ENCODE peak calls at places on chromosomes 6 and 20, in seven cellular contexts. One of them, this sample, is unnamed.

GRCh38 chr6:2986722-2987196 is 12.9 kb upstream of the NQO2 start:
- DNase-seq in upper lobe of right lung: no peak
- DNase-seq in endothelial cell: no peak
- DNase-seq in type B pancreatic cell: no peak
- DNase-seq in IMR-90: peak
- DNase-seq in upper lobe of left lung: no peak
- DNase-seq in heart left ventricle: no peak
- DNase-seq in this sample: no peak

GRCh38 chr6:14706378-14706929 is 539.4 kb upstream of the JARID2 start:
- DNase-seq in upper lobe of right lung: no peak
- DNase-seq in endothelial cell: no peak
- DNase-seq in type B pancreatic cell: no peak
- DNase-seq in IMR-90: peak
- DNase-seq in upper lobe of left lung: no peak
- DNase-seq in heart left ventricle: peak
- DNase-seq in this sample: no peak

GRCh38 chr6:14716499-14717146 is 529.2 kb upstream of the JARID2 start:
- DNase-seq in upper lobe of right lung: no peak
- DNase-seq in endothelial cell: no peak
- DNase-seq in type B pancreatic cell: no peak
- DNase-seq in IMR-90: no peak
- DNase-seq in upper lobe of left lung: no peak
- DNase-seq in heart left ventricle: no peak
- DNase-seq in this sample: no peak

GRCh38 chr6:47075741-47076421 is 33.7 kb upstream of the ADGRF1 start:
- DNase-seq in upper lobe of right lung: no peak
- DNase-seq in endothelial cell: no peak
- DNase-seq in type B pancreatic cell: no peak
- DNase-seq in IMR-90: no peak
- DNase-seq in upper lobe of left lung: no peak
- DNase-seq in heart left ventricle: no peak
- DNase-seq in this sample: no peak

GRCh38 chr20:50523552-50524167 is 13.5 kb downstream of the PTPN1 start:
- DNase-seq in upper lobe of right lung: no peak
- DNase-seq in endothelial cell: no peak
- DNase-seq in type B pancreatic cell: no peak
- DNase-seq in IMR-90: no peak
- DNase-seq in upper lobe of left lung: no peak
- DNase-seq in heart left ventricle: no peak
- DNase-seq in this sample: no peak

GRCh38 chr6:8043221-8043620 is 21.0 kb downstream of the BLOC1S5 start:
- DNase-seq in upper lobe of right lung: no peak
- DNase-seq in endothelial cell: no peak
- DNase-seq in type B pancreatic cell: no peak
- DNase-seq in IMR-90: peak
- DNase-seq in upper lobe of left lung: no peak
- DNase-seq in heart left ventricle: no peak
- DNase-seq in this sample: no peak

GRCh38 chr6:54802775-54803631 is 43.6 kb upstream of the FAM83B start:
- DNase-seq in upper lobe of right lung: no peak
- DNase-seq in endothelial cell: no peak
- DNase-seq in type B pancreatic cell: no peak
- DNase-seq in IMR-90: peak
- DNase-seq in upper lobe of left lung: no peak
- DNase-seq in heart left ventricle: no peak
- DNase-seq in this sample: no peak

GRCh38 chr6:166716910-166717617 is 90.0 kb upstream of the RPS6KA2 start:
- DNase-seq in upper lobe of right lung: no peak
- DNase-seq in endothelial cell: no peak
- DNase-seq in type B pancreatic cell: no peak
- DNase-seq in IMR-90: no peak
- DNase-seq in upper lobe of left lung: no peak
- DNase-seq in heart left ventricle: no peak
- DNase-seq in this sample: peak

GRCh38 chr20:48455606-48456360 is 372.0 kb downstream of the PREX1 start:
- DNase-seq in upper lobe of right lung: peak
- DNase-seq in endothelial cell: no peak
- DNase-seq in type B pancreatic cell: no peak
- DNase-seq in IMR-90: no peak
- DNase-seq in upper lobe of left lung: no peak
- DNase-seq in heart left ventricle: no peak
- DNase-seq in this sample: no peak

GRCh38 chr6:14035448-14035847 is 82.1 kb upstream of the CD83 start:
- DNase-seq in upper lobe of right lung: no peak
- DNase-seq in endothelial cell: no peak
- DNase-seq in type B pancreatic cell: no peak
- DNase-seq in IMR-90: peak
- DNase-seq in upper lobe of left lung: no peak
- DNase-seq in heart left ventricle: peak
- DNase-seq in this sample: no peak

GRCh38 chr20:48800227-48800626 is 27.6 kb downstream of the PREX1 start:
- DNase-seq in upper lobe of right lung: no peak
- DNase-seq in endothelial cell: no peak
- DNase-seq in type B pancreatic cell: no peak
- DNase-seq in IMR-90: no peak
- DNase-seq in upper lobe of left lung: no peak
- DNase-seq in heart left ventricle: no peak
- DNase-seq in this sample: no peak

GRCh38 chr6:13953061-13953705 is 28.4 kb downstream of the RNF182 start:
- DNase-seq in upper lobe of right lung: no peak
- DNase-seq in endothelial cell: no peak
- DNase-seq in type B pancreatic cell: no peak
- DNase-seq in IMR-90: peak
- DNase-seq in upper lobe of left lung: no peak
- DNase-seq in heart left ventricle: no peak
- DNase-seq in this sample: no peak

GRCh38 chr20:46087161-46087560 is 2.6 kb downstream of the NCOA5 start:
- DNase-seq in upper lobe of right lung: no peak
- DNase-seq in endothelial cell: no peak
- DNase-seq in type B pancreatic cell: no peak
- DNase-seq in IMR-90: peak
- DNase-seq in upper lobe of left lung: no peak
- DNase-seq in heart left ventricle: no peak
- DNase-seq in this sample: no peak

GRCh38 chr6:151647871-151648639 is 154.2 kb downstream of the CCDC170 start:
- DNase-seq in upper lobe of right lung: no peak
- DNase-seq in endothelial cell: peak
- DNase-seq in type B pancreatic cell: no peak
- DNase-seq in IMR-90: no peak
- DNase-seq in upper lobe of left lung: no peak
- DNase-seq in heart left ventricle: no peak
- DNase-seq in this sample: no peak

GRCh38 chr6:32075781-32076494 is 33.2 kb downstream of the TNXB start:
- DNase-seq in upper lobe of right lung: no peak
- DNase-seq in endothelial cell: no peak
- DNase-seq in type B pancreatic cell: no peak
- DNase-seq in IMR-90: no peak
- DNase-seq in upper lobe of left lung: no peak
- DNase-seq in heart left ventricle: no peak
- DNase-seq in this sample: no peak

GRCh38 chr20:63957690-63958441 is 1.6 kb upstream of the UCKL1 start:
- DNase-seq in upper lobe of right lung: no peak
- DNase-seq in endothelial cell: no peak
- DNase-seq in type B pancreatic cell: no peak
- DNase-seq in IMR-90: peak
- DNase-seq in upper lobe of left lung: peak
- DNase-seq in heart left ventricle: peak
- DNase-seq in this sample: no peak

GRCh38 chr20:63955846-63956663 is at the start of gene UCKL1:
- DNase-seq in upper lobe of right lung: peak
- DNase-seq in endothelial cell: peak
- DNase-seq in type B pancreatic cell: peak
- DNase-seq in IMR-90: peak
- DNase-seq in upper lobe of left lung: peak
- DNase-seq in heart left ventricle: peak
- DNase-seq in this sample: peak

GRCh38 chr20:63958471-63958870 is 2.3 kb upstream of the UCKL1 start:
- DNase-seq in upper lobe of right lung: no peak
- DNase-seq in endothelial cell: no peak
- DNase-seq in type B pancreatic cell: no peak
- DNase-seq in IMR-90: no peak
- DNase-seq in upper lobe of left lung: no peak
- DNase-seq in heart left ventricle: no peak
- DNase-seq in this sample: no peak

GRCh38 chr20:63956664-63957003 is 418 bp upstream of the UCKL1 start:
- DNase-seq in upper lobe of right lung: no peak
- DNase-seq in endothelial cell: no peak
- DNase-seq in type B pancreatic cell: no peak
- DNase-seq in IMR-90: no peak
- DNase-seq in upper lobe of left lung: no peak
- DNase-seq in heart left ventricle: no peak
- DNase-seq in this sample: peak

GRCh38 chr20:63957004-63957689 is 931 bp upstream of the UCKL1 start:
- DNase-seq in upper lobe of right lung: no peak
- DNase-seq in endothelial cell: peak
- DNase-seq in type B pancreatic cell: no peak
- DNase-seq in IMR-90: peak
- DNase-seq in upper lobe of left lung: peak
- DNase-seq in heart left ventricle: peak
- DNase-seq in this sample: no peak
- TF ChIP-seq CTCF in upper lobe of right lung: peak
- TF ChIP-seq CTCF in endothelial cell: no peak
- TF ChIP-seq CTCF in type B pancreatic cell: peak
- TF ChIP-seq CTCF in IMR-90: no peak
- TF ChIP-seq CTCF in upper lobe of left lung: no peak
- TF ChIP-seq CTCF in heart left ventricle: no peak
- TF ChIP-seq CTCF in this sample: no peak

DNA sequence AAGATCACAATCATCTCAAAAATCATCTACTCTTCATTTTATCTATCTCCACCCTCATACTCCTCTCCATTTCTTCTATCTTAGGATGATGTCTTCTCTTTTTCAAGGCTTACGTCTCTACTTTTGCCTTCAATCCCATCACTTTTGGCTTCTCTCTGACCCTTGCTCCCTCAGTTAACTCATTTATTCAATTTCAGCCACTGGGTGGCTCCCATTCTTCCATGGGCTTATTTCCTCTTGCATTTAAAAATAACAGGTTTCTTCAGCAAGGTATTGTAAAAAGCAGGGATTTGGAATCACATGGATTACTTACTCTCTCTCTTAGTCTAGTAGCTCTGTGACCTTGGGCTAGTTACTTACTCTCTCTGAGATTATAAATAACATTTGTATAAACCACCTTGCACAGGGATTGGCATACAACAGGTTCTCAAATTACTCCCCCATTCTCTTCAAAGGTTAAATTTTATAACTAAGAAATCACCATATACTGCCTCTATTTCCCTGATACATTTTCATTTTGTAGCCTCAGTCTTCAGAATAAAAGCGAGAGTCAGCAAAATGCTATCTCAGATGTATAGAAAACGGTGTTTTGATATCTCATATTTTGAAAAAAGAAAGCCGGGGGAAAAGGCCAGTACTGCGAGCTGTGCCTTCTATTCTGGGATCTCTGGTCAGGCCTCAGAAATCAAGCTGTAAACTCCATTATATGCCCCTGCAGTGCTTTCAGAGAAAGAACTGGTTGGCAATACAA is 5.5 kb downstream of the ZSCAN12 start:
- DNase-seq in upper lobe of right lung: no peak
- DNase-seq in endothelial cell: peak
- DNase-seq in type B pancreatic cell: no peak
- DNase-seq in IMR-90: peak
- DNase-seq in upper lobe of left lung: no peak
- DNase-seq in heart left ventricle: no peak
- DNase-seq in this sample: no peak
- TF ChIP-seq CTCF in upper lobe of right lung: peak
- TF ChIP-seq CTCF in endothelial cell: no peak
- TF ChIP-seq CTCF in type B pancreatic cell: peak
- TF ChIP-seq CTCF in IMR-90: peak
- TF ChIP-seq CTCF in upper lobe of left lung: no peak
- TF ChIP-seq CTCF in heart left ventricle: no peak
- TF ChIP-seq CTCF in this sample: no peak

GRCh38 chr6:109531446-109531845 is 48.4 kb upstream of the ZBTB24 start:
- DNase-seq in upper lobe of right lung: no peak
- DNase-seq in endothelial cell: no peak
- DNase-seq in type B pancreatic cell: no peak
- DNase-seq in IMR-90: no peak
- DNase-seq in upper lobe of left lung: no peak
- DNase-seq in heart left ventricle: no peak
- DNase-seq in this sample: no peak

GRCh38 chr6:109526905-109527628 is 44.0 kb upstream of the ZBTB24 start:
- DNase-seq in upper lobe of right lung: no peak
- DNase-seq in endothelial cell: peak
- DNase-seq in type B pancreatic cell: no peak
- DNase-seq in IMR-90: peak
- DNase-seq in upper lobe of left lung: no peak
- DNase-seq in heart left ventricle: no peak
- DNase-seq in this sample: no peak

GRCh38 chr6:109523478-109523877 is 40.5 kb upstream of the ZBTB24 start:
- DNase-seq in upper lobe of right lung: no peak
- DNase-seq in endothelial cell: no peak
- DNase-seq in type B pancreatic cell: no peak
- DNase-seq in IMR-90: peak
- DNase-seq in upper lobe of left lung: no peak
- DNase-seq in heart left ventricle: no peak
- DNase-seq in this sample: no peak

GRCh38 chr6:109524129-109524528 is 41.1 kb upstream of the ZBTB24 start:
- DNase-seq in upper lobe of right lung: no peak
- DNase-seq in endothelial cell: no peak
- DNase-seq in type B pancreatic cell: no peak
- DNase-seq in IMR-90: no peak
- DNase-seq in upper lobe of left lung: no peak
- DNase-seq in heart left ventricle: no peak
- DNase-seq in this sample: no peak

DNA sequence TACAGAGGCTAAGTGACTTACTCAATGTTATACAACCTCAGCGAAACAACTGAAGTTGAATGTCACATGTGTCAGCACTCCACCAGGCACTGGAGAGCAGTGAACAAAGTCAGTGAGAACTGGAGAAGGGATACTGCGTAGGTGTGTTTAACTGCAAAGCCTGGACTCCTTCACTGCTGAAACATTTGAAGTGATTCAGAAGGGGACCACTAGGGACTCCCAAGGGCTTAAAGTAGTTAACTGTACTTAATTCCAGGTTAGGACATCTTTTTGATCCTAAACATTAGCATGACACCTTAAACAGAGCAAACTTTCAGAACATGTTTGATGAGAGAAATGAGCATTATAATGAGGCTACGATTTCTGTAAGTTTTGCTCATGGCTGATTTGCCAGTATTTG is 45.0 kb upstream of the ZBTB24 start:
- DNase-seq in upper lobe of right lung: no peak
- DNase-seq in endothelial cell: no peak
- DNase-seq in type B pancreatic cell: no peak
- DNase-seq in IMR-90: peak
- DNase-seq in upper lobe of left lung: no peak
- DNase-seq in heart left ventricle: no peak
- DNase-seq in this sample: no peak
- TF ChIP-seq CTCF in upper lobe of right lung: no peak
- TF ChIP-seq CTCF in endothelial cell: peak
- TF ChIP-seq CTCF in type B pancreatic cell: peak
- TF ChIP-seq CTCF in IMR-90: peak
- TF ChIP-seq CTCF in upper lobe of left lung: no peak
- TF ChIP-seq CTCF in heart left ventricle: no peak
- TF ChIP-seq CTCF in this sample: no peak

GRCh38 chr20:47377122-47377722 is 20.7 kb upstream of the ZMYND8 start:
- DNase-seq in upper lobe of right lung: no peak
- DNase-seq in endothelial cell: no peak
- DNase-seq in type B pancreatic cell: no peak
- DNase-seq in IMR-90: no peak
- DNase-seq in upper lobe of left lung: no peak
- DNase-seq in heart left ventricle: no peak
- DNase-seq in this sample: no peak
- TF ChIP-seq CTCF in upper lobe of right lung: no peak
- TF ChIP-seq CTCF in endothelial cell: no peak
- TF ChIP-seq CTCF in type B pancreatic cell: no peak
- TF ChIP-seq CTCF in IMR-90: no peak
- TF ChIP-seq CTCF in upper lobe of left lung: no peak
- TF ChIP-seq CTCF in heart left ventricle: no peak
- TF ChIP-seq CTCF in this sample: no peak